ENCODE peak calls at places on chromosomes 2 and 18, in five cellular contexts. X, T, G, Z and M are unnamed samples.

GRCh38 chr2:191245869-191246531 is 796 bp downstream of the MYO1B start:
- DNase-seq in X (peak), T (no peak), G (peak), Z (peak), M (no peak)

GRCh38 chr2:14941151-14941631 is 308.7 kb downstream of the LRATD1 start:
- DNase-seq in X (no peak), T (no peak), G (peak), Z (no peak), M (no peak)

GRCh38 chr2:241950878-241951331 is 81.4 kb downstream of the RTP5 start:
- DNase-seq in X (peak), T (peak), G (peak), Z (peak), M (peak)

GRCh38 chr18:49250819-49251388 is 209.5 kb downstream of the DYM start:
- DNase-seq in X (no peak), T (peak), G (no peak), Z (no peak), M (no peak)

GRCh38 chr2:195864316-195864715 is 204.3 kb downstream of the DNAH7 start:
- DNase-seq in X (no peak), T (no peak), G (no peak), Z (no peak), M (no peak)

GRCh38 chr2:166665991-166666940 is 172.2 kb upstream of the SCN7A start:
- DNase-seq in X (no peak), T (no peak), G (no peak), Z (no peak), M (no peak)

GRCh38 chr2:32947484-32948143 is 861 bp downstream of the LTBP1 start:
- DNase-seq in X (no peak), T (no peak), G (peak), Z (peak), M (no peak)

GRCh38 chr2:1721706-1722483 is 22.4 kb downstream of the PXDN start:
- DNase-seq in X (peak), T (no peak), G (no peak), Z (no peak), M (no peak)

GRCh38 chr18:62289047-62289446 is 36.1 kb upstream of the TNFRSF11A start:
- DNase-seq in X (no peak), T (no peak), G (no peak), Z (no peak), M (no peak)

GRCh38 chr2:29226375-29226774 is 111.2 kb downstream of the CLIP4 start:
- DNase-seq in X (no peak), T (no peak), G (no peak), Z (no peak), M (no peak)

GRCh38 chr2:47072018-47072691 is 83.0 kb downstream of the STPG4 start:
- DNase-seq in X (peak), T (peak), G (peak), Z (no peak), M (peak)

GRCh38 chr2:211331736-211332135 is 775.3 kb downstream of the CPS1 start:
- DNase-seq in X (no peak), T (no peak), G (no peak), Z (no peak), M (no peak)

GRCh38 chr2:143034292-143035074 is 94.7 kb upstream of the ARHGAP15 start:
- DNase-seq in X (peak), T (peak), G (peak), Z (peak), M (peak)

GRCh38 chr18:75201936-75202335 is 7.0 kb downstream of the PTGR3 start:
- DNase-seq in X (no peak), T (no peak), G (no peak), Z (no peak), M (no peak)

GRCh38 chr2:193810533-193810932 is 1615.8 kb upstream of the TMEFF2 start:
- DNase-seq in X (no peak), T (no peak), G (no peak), Z (no peak), M (no peak)

GRCh38 chr18:57738078-57738477 is 65.0 kb downstream of the ATP8B1 start:
- DNase-seq in X (no peak), T (no peak), G (no peak), Z (no peak), M (no peak)

GRCh38 chr2:12486205-12487118 is 230.3 kb upstream of the TRIB2 start:
- DNase-seq in X (no peak), T (no peak), G (no peak), Z (no peak), M (no peak)

GRCh38 chr18:62741118-62741566 is 25.8 kb downstream of the PHLPP1 start:
- DNase-seq in X (no peak), T (no peak), G (no peak), Z (no peak), M (no peak)

GRCh38 chr2:159285929-159286708 is at the start of gene WDSUB1:
- DNase-seq in X (peak), T (peak), G (peak), Z (no peak), M (peak)

GRCh38 chr2:71156531-71156930 is 26.1 kb downstream of the MPHOSPH10 start:
- DNase-seq in X (no peak), T (no peak), G (no peak), Z (no peak), M (no peak)

GRCh38 chr18:51988277-51988676 is 351.7 kb upstream of the DCC start:
- DNase-seq in X (no peak), T (no peak), G (no peak), Z (no peak), M (no peak)

GRCh38 chr18:31250902-31251301 is 67.1 kb upstream of the DSG1 start:
- DNase-seq in X (no peak), T (peak), G (no peak), Z (no peak), M (no peak)

GRCh38 chr2:207122914-207123744 is 42.6 kb downstream of the KLF7 start:
- DNase-seq in X (no peak), T (no peak), G (no peak), Z (no peak), M (no peak)

GRCh38 chr2:113167962-113168340 is 5.8 kb upstream of the PSD4 start:
- DNase-seq in X (no peak), T (no peak), G (no peak), Z (no peak), M (no peak)

GRCh38 chr2:9310390-9310789 is 103.8 kb downstream of the ASAP2 start:
- DNase-seq in X (peak), T (no peak), G (peak), Z (no peak), M (no peak)

GRCh38 chr2:210460863-210461227 is 15.7 kb downstream of the LANCL1 start:
- DNase-seq in X (no peak), T (peak), G (no peak), Z (no peak), M (no peak)

GRCh38 chr2:56448999-56449431 is 265.2 kb downstream of the CCDC85A start:
- DNase-seq in X (no peak), T (no peak), G (no peak), Z (no peak), M (no peak)

GRCh38 chr18:23812566-23813440 is 123.5 kb downstream of the LAMA3 start:
- DNase-seq in X (no peak), T (peak), G (no peak), Z (no peak), M (peak)

GRCh38 chr2:9228088-9228751 is 21.6 kb downstream of the ASAP2 start:
- DNase-seq in X (no peak), T (no peak), G (no peak), Z (no peak), M (no peak)

GRCh38 chr2:144330951-144331651 is 188.8 kb downstream of the ZEB2 start:
- DNase-seq in X (no peak), T (peak), G (no peak), Z (no peak), M (no peak)

GRCh38 chr2:64284751-64285150 is 140.5 kb upstream of the PELI1 start:
- DNase-seq in X (no peak), T (peak), G (no peak), Z (no peak), M (peak)

GRCh38 chr2:11873346-11873745 is 126.9 kb downstream of the LPIN1 start:
- DNase-seq in X (no peak), T (no peak), G (no peak), Z (no peak), M (no peak)

GRCh38 chr2:55419236-55419513 is 481 bp downstream of the CCDC88A start:
- DNase-seq in X (no peak), T (no peak), G (no peak), Z (no peak), M (peak)

GRCh38 chr2:11411768-11412448 is 54.1 kb downstream of the E2F6 start:
- DNase-seq in X (peak), T (peak), G (peak), Z (no peak), M (peak)

GRCh38 chr2:187971893-187972292 is 319.8 kb upstream of the GULP1 start:
- DNase-seq in X (no peak), T (no peak), G (no peak), Z (no peak), M (no peak)

GRCh38 chr18:55401638-55402191 is 186.3 kb downstream of the TCF4 start:
- DNase-seq in X (peak), T (no peak), G (peak), Z (no peak), M (no peak)

GRCh38 chr2:176118606-176119370 is 2.2 kb downstream of the HOXD10 start:
- DNase-seq in X (no peak), T (no peak), G (no peak), Z (no peak), M (no peak)

GRCh38 chr18:25594351-25594750 is 242.4 kb upstream of the ZNF521 start:
- DNase-seq in X (no peak), T (no peak), G (no peak), Z (no peak), M (no peak)

GRCh38 chr2:109499549-109499948 is 114.2 kb downstream of the SEPTIN10 start:
- DNase-seq in X (no peak), T (no peak), G (no peak), Z (no peak), M (no peak)